ENCODE peak calls at places on chromosomes 7 and 10, in six cellular contexts. I is stomach, T is right lobe of liver, K is GM23338, V is tibial nerve, W is adrenal gland. L is an unnamed sample.

GRCh38 chr10:96600337-96600736 is 13.5 kb upstream of the TM9SF3 start:
- DNase-seq in K (no peak), V (no peak), I (peak; percentile 77), W (no peak), T (no peak), L (no peak)

GRCh38 chr7:100753750-100754149 is 20.4 kb downstream of the ZAN start:
- DNase-seq in I (no peak), V (no peak), K (no peak), T (no peak), W (no peak), L (no peak)

GRCh38 chr7:94054130-94054529 is 50.0 kb upstream of the BET1 start:
- DNase-seq in W (no peak), T (no peak), V (no peak), K (no peak), I (no peak), L (no peak)

GRCh38 chr7:28996836-28997235 is 38.7 kb upstream of the TRIL start:
- DNase-seq in W (no peak), V (no peak), K (no peak), T (no peak), I (no peak), L (no peak)

GRCh38 chr10:76717141-76717540 is 920.5 kb downstream of the KCNMA1 start:
- DNase-seq in I (no peak), K (no peak), W (no peak), T (no peak), V (no peak), L (no peak)

GRCh38 chr10:44659350-44659749 is 251.8 kb upstream of the TMEM72 start:
- DNase-seq in I (no peak), W (no peak), K (no peak), T (no peak), V (no peak), L (no peak)

GRCh38 chr10:28678687-28679457 is 1.6 kb downstream of the BAMBI start:
- DNase-seq in W (no peak), V (no peak), K (no peak), I (no peak), T (no peak), L (no peak)

GRCh38 chr10:89591111-89591795 is 53.8 kb downstream of the PANK1 start:
- DNase-seq in W (no peak), I (no peak), T (peak; percentile 71), K (no peak), V (no peak), L (no peak)

GRCh38 chr10:73647211-73647874 is 6.1 kb upstream of the MYOZ1 start:
- DNase-seq in I (peak; percentile 57), W (peak; percentile 45), V (peak; percentile 38), K (peak; percentile 98), T (no peak), L (peak; percentile 94)

GRCh38 chr10:71333154-71333887 is 14.3 kb downstream of the SLC29A3 start:
- DNase-seq in W (no peak), T (no peak), K (no peak), I (no peak), V (peak; percentile 25), L (no peak)

GRCh38 chr10:78351283-78351682 is 317.6 kb downstream of the RPS24 start:
- DNase-seq in W (no peak), T (no peak), I (no peak), K (no peak), V (no peak), L (peak; percentile 23)

GRCh38 chr10:102418612-102419560 is at the start of gene PSD:
- DNase-seq in V (no peak), W (no peak), K (peak; percentile 84), T (no peak), I (no peak), L (peak; percentile 87)

GRCh38 chr10:30083934-30084333 is 24.5 kb upstream of the JCAD start:
- DNase-seq in I (no peak), W (no peak), K (no peak), T (no peak), V (no peak), L (no peak)

GRCh38 chr10:124706876-124707516 is 37.2 kb downstream of the FAM53B start:
- DNase-seq in K (no peak), W (no peak), I (no peak), T (no peak), V (no peak), L (no peak)

DNA sequence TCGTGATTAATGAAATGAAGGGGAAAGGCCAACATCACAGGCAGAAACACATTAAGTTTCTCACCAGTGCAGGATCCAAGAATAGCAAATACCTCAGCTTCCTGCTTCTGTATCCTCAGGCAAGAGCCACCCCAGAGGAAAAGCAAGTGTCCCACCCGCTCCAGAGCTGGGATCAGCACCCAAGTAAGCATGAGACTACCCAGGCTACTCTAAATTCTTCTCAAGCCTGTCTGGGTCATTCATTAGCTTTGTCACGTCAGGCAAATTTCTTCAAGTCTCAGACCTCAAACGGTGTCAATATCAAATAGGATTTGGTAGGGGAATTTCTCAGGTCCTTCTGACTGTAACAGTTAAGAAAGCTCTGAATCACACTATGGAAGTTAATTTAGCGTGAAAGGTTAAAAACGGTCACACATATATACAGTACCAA is 59.0 kb downstream of the GNA12 start:
- DNase-seq in V (no peak), T (no peak), I (no peak), K (no peak), W (no peak), L (no peak)
- H3K4me1 ChIP-seq in V (no peaks in the 10 kb centered on the region), T (no peaks in the 10 kb centered on the region), I (no peaks in the 10 kb centered on the region), K (peaks cover 11% of the 10 kb centered on the region), W (peaks cover 9% of the 10 kb centered on the region), L (no peaks in the 10 kb centered on the region)

GRCh38 chr7:55190511-55191160 is 171.8 kb downstream of the EGFR start:
- DNase-seq in V (no peak), W (no peak), I (no peak), K (no peak), T (no peak), L (no peak)
- H3K27ac ChIP-seq in V (peak overlapping the region; percentile 11), W (no peak overlapping the region), I (no peak overlapping the region), K (no peak overlapping the region), T (no peak overlapping the region), L (no peak overlapping the region)

GRCh38 chr7:78039791-78040776 is 241.5 kb downstream of the PHTF2 start:
- DNase-seq in V (no peak), T (no peak), I (peak; percentile 31), K (peak; percentile 83), W (no peak), L (peak; percentile 89)
- TF ChIP-seq CTCF in V (peak; percentile 58), T (peak; percentile 53), I (peak; percentile 46), K (peak; percentile 79), W (peak; percentile 30), L (peak; percentile 92)

GRCh38 chr10:32983333-32983909 is 25.4 kb upstream of the ITGB1 start:
- DNase-seq in I (no peak), V (no peak), T (peak; percentile 66), K (no peak), W (no peak), L (peak; percentile 66)

GRCh38 chr10:32987172-32987571 is 29.1 kb upstream of the ITGB1 start:
- DNase-seq in V (no peak), I (no peak), W (no peak), K (no peak), T (no peak), L (no peak)

GRCh38 chr10:32985781-32986350 is 27.8 kb upstream of the ITGB1 start:
- DNase-seq in I (no peak), W (no peak), V (no peak), T (no peak), K (no peak), L (no peak)

GRCh38 chr10:32984003-32984600 is 26.1 kb upstream of the ITGB1 start:
- DNase-seq in K (no peak), V (no peak), I (no peak), T (no peak), W (no peak), L (no peak)

GRCh38 chr10:32985341-32985764 is 27.3 kb upstream of the ITGB1 start:
- DNase-seq in T (no peak), W (no peak), K (no peak), V (no peak), I (no peak), L (no peak)
- H3K4me1 ChIP-seq in T (peaks cover 2% of the 10 kb centered on the region), W (peaks cover 23% of the 10 kb centered on the region), K (peaks cover 25% of the 10 kb centered on the region), V (peaks cover 4% of the 10 kb centered on the region), I (peaks cover 9% of the 10 kb centered on the region), L (peaks cover 10% of the 10 kb centered on the region)

DNA sequence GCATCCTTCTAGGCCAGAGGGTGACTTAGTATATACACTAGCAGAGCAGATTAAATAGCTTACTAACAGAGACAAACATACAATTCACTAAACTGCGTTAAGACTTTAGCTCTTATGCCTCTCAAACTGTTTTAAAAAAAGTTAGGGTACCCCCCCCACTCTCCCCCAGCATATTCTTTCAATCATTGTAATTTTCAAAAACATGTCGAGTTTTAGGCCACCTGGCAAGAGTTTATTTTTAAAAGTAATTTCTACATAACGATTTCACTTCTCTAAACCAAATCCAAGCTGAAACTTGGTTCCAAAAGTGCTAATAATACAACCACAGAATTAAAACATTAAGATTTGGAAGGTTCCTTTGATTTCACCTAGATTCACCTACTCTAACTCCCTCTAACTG is 129.5 kb downstream of the NRBF2 start:
- DNase-seq in W (no peak), T (no peak), I (no peak), K (no peak), V (no peak), L (no peak)
- H3K27ac ChIP-seq in W (no peak overlapping the region), T (no peak overlapping the region), I (peak overlapping the region; percentile 74), K (no peak overlapping the region), V (peak overlapping the region; percentile 93), L (no peak overlapping the region)

L was measured in endodermal cell.